ENCODE peak calls at places on chromosomes 6 and 20, in seven cellular contexts. R is H1, O is GM12891, F is HepG2, I is SK-N-SH, V is K562, Z is GM12878. P is an unnamed sample.

GRCh38 chr6:148166339-148166949 is 176.2 kb upstream of the SASH1 start:
- DNase-seq in O (no peak), R (no peak), I (peak), F (peak), Z (no peak), V (peak), P (no peak)

GRCh38 chr6:28725890-28726348 is 197.9 kb downstream of the TRIM27 start:
- DNase-seq in I (no peak), V (peak), R (peak), O (no peak), F (peak), Z (no peak), P (no peak)

GRCh38 chr6:128672023-128672422 is 151.6 kb upstream of the PTPRK start:
- DNase-seq in Z (no peak), R (no peak), O (no peak), F (no peak), I (peak), V (no peak), P (no peak)

GRCh38 chr6:33317418-33317667 is 201 bp downstream of the ZBTB22 start:
- DNase-seq in I (peak), V (peak), F (no peak), Z (no peak), R (no peak), O (no peak), P (peak)

GRCh38 chr20:40464731-40465208 is 224.3 kb downstream of the MAFB start:
- DNase-seq in F (no peak), Z (no peak), O (no peak), V (no peak), R (no peak), I (no peak), P (no peak)

GRCh38 chr6:2976571-2977085 is 5.3 kb upstream of the SERPINB6 start:
- DNase-seq in V (no peak), R (no peak), I (no peak), F (no peak), Z (no peak), O (no peak), P (no peak)

GRCh38 chr6:43823390-43823789 is 53.4 kb downstream of the VEGFA start:
- DNase-seq in R (no peak), O (no peak), F (no peak), I (no peak), V (no peak), Z (no peak), P (no peak)

GRCh38 chr6:53144802-53145201 is 3.8 kb downstream of the GCM1 start:
- DNase-seq in I (no peak), O (no peak), V (no peak), Z (no peak), F (no peak), R (no peak), P (no peak)

GRCh38 chr6:73085362-73085975 is 139.8 kb downstream of the KHDC1L start:
- DNase-seq in R (no peak), Z (peak), F (no peak), V (no peak), I (no peak), O (no peak), P (no peak)

GRCh38 chr6:109821494-109821893 is 130.4 kb downstream of the FIG4 start:
- DNase-seq in F (no peak), Z (no peak), V (no peak), I (no peak), R (no peak), O (no peak), P (no peak)

GRCh38 chr6:143973097-143973979 is 34.7 kb downstream of the PLAGL1 start:
- DNase-seq in I (no peak), O (no peak), V (no peak), F (peak), Z (no peak), R (peak), P (no peak)

GRCh38 chr20:20664795-20665194 is 47.6 kb downstream of the RALGAPA2 start:
- DNase-seq in R (no peak), I (peak), F (peak), V (no peak), O (no peak), Z (no peak), P (no peak)

GRCh38 chr6:63882208-63882607 is 246.6 kb downstream of the PHF3 start:
- DNase-seq in I (peak), F (peak), O (no peak), R (no peak), Z (no peak), V (no peak), P (no peak)

GRCh38 chr6:31125586-31126363 is 5.5 kb upstream of the CDSN start:
- DNase-seq in O (no peak), V (no peak), I (no peak), Z (no peak), F (no peak), R (no peak), P (no peak)

GRCh38 chr6:39366875-39367618 is 44.5 kb upstream of the KCNK16 start:
- DNase-seq in F (no peak), R (no peak), I (peak), O (no peak), Z (no peak), V (no peak), P (no peak)

GRCh38 chr20:36854343-36855240 is 21.3 kb upstream of the TLDC2 start:
- DNase-seq in R (no peak), Z (no peak), F (no peak), V (peak), O (no peak), I (no peak), P (no peak)

GRCh38 chr20:41958391-41958790 is 340.2 kb upstream of the CHD6 start:
- DNase-seq in Z (no peak), R (no peak), F (no peak), O (no peak), V (no peak), I (no peak), P (no peak)

GRCh38 chr20:62955519-62956386 is 3.2 kb downstream of the SLC17A9 start:
- DNase-seq in O (no peak), V (no peak), I (no peak), R (no peak), Z (no peak), F (peak), P (no peak)

GRCh38 chr20:2237059-2237458 is 58.7 kb upstream of the TGM3 start:
- DNase-seq in I (no peak), V (no peak), Z (no peak), R (no peak), O (no peak), F (no peak), P (no peak)

GRCh38 chr20:17956099-17956685 is 12.4 kb downstream of the SNX5 start:
- DNase-seq in Z (no peak), I (no peak), O (no peak), F (no peak), V (no peak), R (no peak), P (no peak)

DNA sequence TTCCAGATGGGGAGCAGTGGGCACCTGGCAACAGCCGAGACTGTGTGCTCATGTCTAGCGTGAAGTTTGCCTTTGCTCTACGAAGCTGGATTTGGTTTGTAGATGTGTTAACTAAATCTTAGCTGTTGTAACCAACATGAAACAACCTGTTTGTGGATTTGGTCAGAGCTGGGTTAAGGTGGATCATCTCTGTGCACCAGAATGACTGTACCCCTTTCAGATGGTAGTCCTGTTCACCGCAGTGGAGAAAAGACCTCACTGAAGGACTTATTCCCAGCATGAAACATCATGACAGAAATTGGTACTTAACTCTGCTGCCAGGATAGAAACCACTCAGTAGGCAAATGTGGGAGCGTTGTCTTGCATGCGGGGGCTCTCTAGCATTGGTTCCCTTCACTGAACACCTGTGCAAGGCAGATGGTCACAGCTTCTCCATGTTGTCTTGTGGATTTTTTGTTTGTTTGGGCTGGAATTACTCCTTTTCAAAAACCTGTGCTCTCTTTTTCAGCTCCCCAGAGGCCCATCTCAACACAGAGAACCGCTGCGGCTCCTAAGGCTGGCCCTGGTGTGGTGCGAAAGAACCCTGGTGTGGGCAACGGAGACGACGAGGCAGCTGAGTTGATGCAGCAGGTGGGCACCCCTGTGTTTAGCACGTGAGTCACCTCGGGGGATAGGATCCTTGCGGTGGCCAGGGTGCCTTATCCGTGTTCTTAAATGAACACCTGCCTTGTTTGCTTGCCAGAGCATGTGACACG is 19.3 kb upstream of the EFCAB8 start:
- DNase-seq in O (no peak), Z (no peak), R (no peak), V (no peak), I (no peak), F (no peak), P (no peak)
- TF ChIP-seq TAF1 in O (no peak), Z (no peak), R (no peak), V (no peak), I (no peak), F (no peak), P (no peak)

GRCh38 chr20:47576516-47577033 is 74.9 kb downstream of the NCOA3 start:
- DNase-seq in O (no peak), F (peak), Z (peak), R (no peak), V (peak), I (peak), P (peak)
- TF ChIP-seq POLR2AphosphoS5 in O (no peak), F (peak), Z (no peak), R (no peak), V (no peak), I (peak), P (no peak)

DNA sequence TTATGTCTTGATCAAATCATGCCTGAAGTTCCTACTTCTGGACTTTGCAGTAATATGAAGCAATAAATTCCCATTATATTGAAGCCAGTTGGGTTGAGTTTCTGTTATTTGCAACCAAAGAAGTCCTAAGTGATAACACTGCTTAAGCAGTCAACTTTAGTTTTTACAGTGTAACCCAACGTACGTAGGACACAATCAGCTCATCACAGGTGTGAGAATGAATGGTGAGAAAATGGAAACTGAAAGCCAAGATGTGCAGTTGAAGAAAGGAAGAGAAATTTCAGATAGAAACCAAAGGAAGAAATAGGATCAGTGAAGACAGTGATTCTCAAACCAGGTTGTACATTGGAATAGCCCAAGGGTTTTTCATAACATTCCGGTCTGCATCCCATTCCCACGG is 211.4 kb upstream of the ZFP64 start:
- DNase-seq in O (no peak), R (no peak), I (no peak), F (no peak), V (no peak), Z (no peak), P (no peak)
- TF ChIP-seq TAF1 in O (no peak), R (no peak), I (no peak), F (no peak), V (no peak), Z (no peak), P (no peak)

DNA sequence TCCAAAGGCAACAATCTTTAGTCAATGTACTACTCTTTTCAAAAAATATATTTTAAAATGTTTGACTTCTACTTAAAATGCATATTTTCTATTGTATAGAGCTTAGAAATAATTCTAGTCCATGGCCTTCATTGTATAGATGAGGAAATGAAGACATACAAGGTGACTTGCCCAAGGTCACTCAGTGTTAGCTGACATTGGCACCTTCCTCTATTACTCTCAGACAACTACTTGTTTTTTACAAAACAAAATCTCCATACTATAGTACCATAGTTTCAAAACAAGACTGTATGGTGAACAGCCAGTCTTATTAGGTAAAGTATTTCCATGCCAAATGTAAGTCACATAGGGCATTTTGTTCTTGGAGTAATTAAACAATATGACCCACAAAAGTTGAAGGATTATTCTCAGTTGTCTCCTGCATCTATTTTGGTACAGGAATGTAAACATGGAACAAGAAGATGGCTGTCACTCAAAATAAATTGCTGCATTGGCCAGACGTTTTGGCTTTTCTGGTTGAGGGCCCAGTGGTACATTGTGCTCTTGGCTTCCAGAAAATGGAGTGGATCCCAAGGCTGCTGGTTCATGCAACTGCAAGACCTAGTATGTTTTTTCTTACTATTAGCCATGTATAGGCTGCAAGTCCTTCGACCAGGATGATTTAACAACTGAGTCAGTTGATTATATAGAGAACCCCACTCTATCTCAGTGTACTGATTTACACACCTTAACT is 54.3 kb upstream of the NOX3 start:
- DNase-seq in R (no peak), V (no peak), F (no peak), O (no peak), I (no peak), Z (no peak), P (no peak)
- TF ChIP-seq POLR2AphosphoS5 in R (no peak), V (no peak), F (no peak), O (no peak), I (no peak), Z (no peak), P (no peak)

DNA sequence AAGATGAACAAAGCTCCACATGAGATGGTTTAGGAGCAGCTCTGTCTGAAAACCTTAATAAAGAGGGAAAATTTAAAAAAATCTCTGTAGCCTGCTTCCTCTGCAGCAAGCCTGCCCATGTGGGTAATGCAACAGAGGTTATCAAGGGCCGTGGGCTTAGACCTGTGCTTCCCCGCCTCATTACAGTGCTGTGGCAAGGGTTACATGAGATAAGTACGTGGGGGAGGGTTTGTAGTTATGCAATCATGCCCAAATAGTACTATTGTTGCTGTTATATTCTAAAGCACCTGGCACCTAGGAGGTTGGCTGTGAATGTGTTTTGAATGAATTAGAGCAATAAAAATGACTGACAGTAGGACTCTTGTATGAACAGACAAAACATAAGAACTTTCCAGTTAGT is 68.3 kb downstream of the PKHD1 start:
- DNase-seq in I (no peak), V (no peak), Z (no peak), O (no peak), R (no peak), F (no peak), P (no peak)
- TF ChIP-seq TAF1 in I (no peak), V (no peak), Z (no peak), O (no peak), R (no peak), F (no peak), P (no peak)

DNA sequence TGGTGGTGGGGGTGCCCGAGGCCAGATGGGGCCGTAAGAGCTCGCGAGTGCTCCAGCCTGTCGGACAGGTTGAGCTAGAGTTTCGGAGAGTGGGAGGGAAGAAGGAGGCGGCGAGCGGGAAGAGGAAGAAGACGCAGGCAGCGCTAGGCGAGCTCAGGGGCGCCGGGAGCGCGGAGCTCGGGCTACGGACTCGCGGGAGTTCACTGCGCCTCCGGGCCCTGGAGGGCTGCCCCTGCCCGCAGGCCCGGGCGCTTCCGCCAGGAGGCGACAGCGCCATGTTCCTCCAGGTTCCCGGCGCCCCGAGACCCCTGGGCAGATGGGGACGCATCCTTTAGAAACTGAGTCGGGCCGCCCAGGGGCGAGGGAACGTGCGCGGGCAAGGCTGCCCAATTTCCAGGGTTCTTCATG is 984 bp downstream of the TFAP2C start:
- DNase-seq in F (no peak), Z (no peak), V (peak), O (peak), I (peak), R (peak), P (no peak)
- TF ChIP-seq POLR2AphosphoS5 in F (no peak), Z (no peak), V (no peak), O (no peak), I (no peak), R (peak), P (no peak)

GRCh38 chr6:27206806-27207205 is 40.7 kb upstream of the PRSS16 start:
- DNase-seq in V (no peak), R (no peak), F (no peak), Z (no peak), O (no peak), I (no peak), P (no peak)
- TF ChIP-seq TAF1 in V (no peak), R (no peak), F (no peak), Z (no peak), O (no peak), I (no peak), P (no peak)

P was measured in GM12892.